ENCODE peak calls at places on chromosomes 16 and 17, in eight cellular contexts. One of them, this sample, is unnamed.

GRCh38 chr17:78396436-78397335 is 18.2 kb downstream of the PGS1 start:
- DNase-seq in ovary: no peak
- DNase-seq in body of pancreas: peak; percentile 81
- DNase-seq in pancreas: peak; percentile 74
- DNase-seq in heart left ventricle: peak; percentile 60
- DNase-seq in sigmoid colon: no peak
- DNase-seq in IMR-90: no peak
- DNase-seq in stomach: peak; percentile 64
- DNase-seq in this sample: no peak

GRCh38 chr16:27695161-27695560 is 145.2 kb downstream of the KATNIP start:
- DNase-seq in ovary: no peak
- DNase-seq in body of pancreas: no peak
- DNase-seq in pancreas: no peak
- DNase-seq in heart left ventricle: no peak
- DNase-seq in sigmoid colon: no peak
- DNase-seq in IMR-90: no peak
- DNase-seq in stomach: no peak
- DNase-seq in this sample: no peak

GRCh38 chr17:41915566-41915965 is 3.2 kb downstream of the ACLY start:
- DNase-seq in ovary: no peak
- DNase-seq in body of pancreas: no peak
- DNase-seq in pancreas: no peak
- DNase-seq in heart left ventricle: no peak
- DNase-seq in sigmoid colon: no peak
- DNase-seq in IMR-90: no peak
- DNase-seq in stomach: no peak
- DNase-seq in this sample: no peak

GRCh38 chr16:27429981-27430441 is 28.0 kb downstream of the IL21R start:
- DNase-seq in ovary: no peak
- DNase-seq in body of pancreas: no peak
- DNase-seq in pancreas: peak; percentile 39
- DNase-seq in heart left ventricle: peak; percentile 1
- DNase-seq in sigmoid colon: peak; percentile 41
- DNase-seq in IMR-90: no peak
- DNase-seq in stomach: peak; percentile 21
- DNase-seq in this sample: no peak

GRCh38 chr17:7241783-7242716 is at the start of gene GABARAP:
- DNase-seq in ovary: peak; percentile 97
- DNase-seq in body of pancreas: peak; percentile 95
- DNase-seq in pancreas: peak; percentile 91
- DNase-seq in heart left ventricle: peak; percentile 96
- DNase-seq in sigmoid colon: peak; percentile 97
- DNase-seq in IMR-90: peak; percentile 90
- DNase-seq in stomach: peak; percentile 96
- DNase-seq in this sample: peak; percentile 96

GRCh38 chr16:23597003-23597756 is 1.1 kb upstream of the NDUFAB1 start:
- DNase-seq in ovary: no peak
- DNase-seq in body of pancreas: no peak
- DNase-seq in pancreas: no peak
- DNase-seq in heart left ventricle: no peak
- DNase-seq in sigmoid colon: peak; percentile 29
- DNase-seq in IMR-90: no peak
- DNase-seq in stomach: no peak
- DNase-seq in this sample: peak; percentile 26

GRCh38 chr16:27480761-27481160 is 69.0 kb downstream of the GTF3C1 start:
- DNase-seq in ovary: no peak
- DNase-seq in body of pancreas: no peak
- DNase-seq in pancreas: peak; percentile 24
- DNase-seq in heart left ventricle: no peak
- DNase-seq in sigmoid colon: no peak
- DNase-seq in IMR-90: no peak
- DNase-seq in stomach: no peak
- DNase-seq in this sample: no peak

GRCh38 chr16:20409398-20410152 is at the start of gene ACSM5:
- DNase-seq in ovary: peak; percentile 24
- DNase-seq in body of pancreas: peak; percentile 68
- DNase-seq in pancreas: peak; percentile 63
- DNase-seq in heart left ventricle: peak; percentile 73
- DNase-seq in sigmoid colon: peak; percentile 86
- DNase-seq in IMR-90: no peak
- DNase-seq in stomach: peak; percentile 75
- DNase-seq in this sample: no peak

GRCh38 chr16:89921699-89922476 is 1.3 kb upstream of the TUBB3 start:
- DNase-seq in ovary: peak; percentile 67
- DNase-seq in body of pancreas: peak; percentile 74
- DNase-seq in pancreas: peak; percentile 78
- DNase-seq in heart left ventricle: peak; percentile 88
- DNase-seq in sigmoid colon: peak; percentile 93
- DNase-seq in IMR-90: peak; percentile 94
- DNase-seq in stomach: peak; percentile 58
- DNase-seq in this sample: peak; percentile 99

GRCh38 chr17:5588584-5588983 is 4.3 kb upstream of the NLRP1 start:
- DNase-seq in ovary: no peak
- DNase-seq in body of pancreas: no peak
- DNase-seq in pancreas: no peak
- DNase-seq in heart left ventricle: no peak
- DNase-seq in sigmoid colon: no peak
- DNase-seq in IMR-90: no peak
- DNase-seq in stomach: no peak
- DNase-seq in this sample: no peak

GRCh38 chr17:7186241-7186640 is 7.1 kb upstream of the ASGR1 start:
- DNase-seq in ovary: no peak
- DNase-seq in body of pancreas: no peak
- DNase-seq in pancreas: peak; percentile 12
- DNase-seq in heart left ventricle: no peak
- DNase-seq in sigmoid colon: no peak
- DNase-seq in IMR-90: no peak
- DNase-seq in stomach: no peak
- DNase-seq in this sample: peak; percentile 34

GRCh38 chr16:67428146-67428731 is 2.7 kb upstream of the HSD11B2 start:
- DNase-seq in ovary: peak; percentile 87
- DNase-seq in body of pancreas: peak; percentile 84
- DNase-seq in pancreas: peak; percentile 86
- DNase-seq in heart left ventricle: peak; percentile 65
- DNase-seq in sigmoid colon: peak; percentile 87
- DNase-seq in IMR-90: peak; percentile 47
- DNase-seq in stomach: peak; percentile 85
- DNase-seq in this sample: peak; percentile 78

GRCh38 chr17:58284613-58285421 is 4.1 kb upstream of the MPO start:
- DNase-seq in ovary: no peak
- DNase-seq in body of pancreas: no peak
- DNase-seq in pancreas: no peak
- DNase-seq in heart left ventricle: no peak
- DNase-seq in sigmoid colon: peak; percentile 26
- DNase-seq in IMR-90: no peak
- DNase-seq in stomach: no peak
- DNase-seq in this sample: no peak

GRCh38 chr16:85019659-85020245 is 7.8 kb upstream of the KIAA0513 start:
- DNase-seq in ovary: no peak
- DNase-seq in body of pancreas: peak; percentile 77
- DNase-seq in pancreas: no peak
- DNase-seq in heart left ventricle: no peak
- DNase-seq in sigmoid colon: peak; percentile 78
- DNase-seq in IMR-90: no peak
- DNase-seq in stomach: peak; percentile 90
- DNase-seq in this sample: peak; percentile 38

GRCh38 chr16:81198635-81199034 is 39.9 kb upstream of the BCO1 start:
- DNase-seq in ovary: no peak
- DNase-seq in body of pancreas: no peak
- DNase-seq in pancreas: no peak
- DNase-seq in heart left ventricle: no peak
- DNase-seq in sigmoid colon: no peak
- DNase-seq in IMR-90: no peak
- DNase-seq in stomach: no peak
- DNase-seq in this sample: peak; percentile 27

GRCh38 chr16:28901862-28902261 is 23.2 kb downstream of the RABEP2 start:
- DNase-seq in ovary: no peak
- DNase-seq in body of pancreas: no peak
- DNase-seq in pancreas: no peak
- DNase-seq in heart left ventricle: no peak
- DNase-seq in sigmoid colon: no peak
- DNase-seq in IMR-90: no peak
- DNase-seq in stomach: no peak
- DNase-seq in this sample: no peak

GRCh38 chr17:81701288-81702071 is 1.7 kb upstream of the MRPL12 start:
- DNase-seq in ovary: no peak
- DNase-seq in body of pancreas: no peak
- DNase-seq in pancreas: no peak
- DNase-seq in heart left ventricle: no peak
- DNase-seq in sigmoid colon: no peak
- DNase-seq in IMR-90: no peak
- DNase-seq in stomach: no peak
- DNase-seq in this sample: peak; percentile 56

GRCh38 chr17:44932096-44932495 is 15.5 kb downstream of the KIF18B start:
- DNase-seq in ovary: no peak
- DNase-seq in body of pancreas: no peak
- DNase-seq in pancreas: peak; percentile 39
- DNase-seq in heart left ventricle: no peak
- DNase-seq in sigmoid colon: peak; percentile 54
- DNase-seq in IMR-90: no peak
- DNase-seq in stomach: no peak
- DNase-seq in this sample: no peak

GRCh38 chr17:15475620-15476354 is 8.4 kb upstream of the CDRT4 start:
- DNase-seq in ovary: no peak
- DNase-seq in body of pancreas: no peak
- DNase-seq in pancreas: no peak
- DNase-seq in heart left ventricle: no peak
- DNase-seq in sigmoid colon: peak; percentile 63
- DNase-seq in IMR-90: peak; percentile 62
- DNase-seq in stomach: no peak
- DNase-seq in this sample: peak; percentile 84

GRCh38 chr17:67137026-67137370 is 92.6 kb downstream of the CACNG1 start:
- DNase-seq in ovary: no peak
- DNase-seq in body of pancreas: no peak
- DNase-seq in pancreas: no peak
- DNase-seq in heart left ventricle: no peak
- DNase-seq in sigmoid colon: no peak
- DNase-seq in IMR-90: peak; percentile 61
- DNase-seq in stomach: no peak
- DNase-seq in this sample: peak; percentile 33

GRCh38 chr17:17750881-17751280 is 69.6 kb downstream of the RAI1 start:
- DNase-seq in ovary: no peak
- DNase-seq in body of pancreas: peak; percentile 41
- DNase-seq in pancreas: no peak
- DNase-seq in heart left ventricle: no peak
- DNase-seq in sigmoid colon: no peak
- DNase-seq in IMR-90: no peak
- DNase-seq in stomach: no peak
- DNase-seq in this sample: no peak
- H3K27ac ChIP-seq in ovary: no peak overlapping the region
- H3K27ac ChIP-seq in body of pancreas: peak overlapping the region; percentile 79
- H3K27ac ChIP-seq in pancreas: peak overlapping the region; percentile 72
- H3K27ac ChIP-seq in heart left ventricle: peak overlapping the region; percentile 72
- H3K27ac ChIP-seq in sigmoid colon: peak overlapping the region; percentile 88
- H3K27ac ChIP-seq in IMR-90: no peak overlapping the region
- H3K27ac ChIP-seq in stomach: peak overlapping the region; percentile 91
- H3K27ac ChIP-seq in this sample: no peak overlapping the region

GRCh38 chr16:49958474-49958873 is 66.6 kb upstream of the CNEP1R1 start:
- DNase-seq in ovary: no peak
- DNase-seq in body of pancreas: no peak
- DNase-seq in pancreas: no peak
- DNase-seq in heart left ventricle: no peak
- DNase-seq in sigmoid colon: no peak
- DNase-seq in IMR-90: no peak
- DNase-seq in stomach: no peak
- DNase-seq in this sample: no peak

GRCh38 chr16:49956915-49957314 is 68.1 kb upstream of the CNEP1R1 start:
- DNase-seq in ovary: no peak
- DNase-seq in body of pancreas: no peak
- DNase-seq in pancreas: no peak
- DNase-seq in heart left ventricle: no peak
- DNase-seq in sigmoid colon: no peak
- DNase-seq in IMR-90: no peak
- DNase-seq in stomach: no peak
- DNase-seq in this sample: no peak

GRCh38 chr16:49959552-49960277 is 65.3 kb upstream of the CNEP1R1 start:
- DNase-seq in ovary: no peak
- DNase-seq in body of pancreas: no peak
- DNase-seq in pancreas: no peak
- DNase-seq in heart left ventricle: no peak
- DNase-seq in sigmoid colon: no peak
- DNase-seq in IMR-90: no peak
- DNase-seq in stomach: no peak
- DNase-seq in this sample: no peak

GRCh38 chr16:49964316-49964715 is 60.7 kb upstream of the CNEP1R1 start:
- DNase-seq in ovary: no peak
- DNase-seq in body of pancreas: no peak
- DNase-seq in pancreas: no peak
- DNase-seq in heart left ventricle: no peak
- DNase-seq in sigmoid colon: no peak
- DNase-seq in IMR-90: no peak
- DNase-seq in stomach: no peak
- DNase-seq in this sample: no peak

GRCh38 chr16:49961087-49961486 is 63.9 kb upstream of the CNEP1R1 start:
- DNase-seq in ovary: no peak
- DNase-seq in body of pancreas: no peak
- DNase-seq in pancreas: no peak
- DNase-seq in heart left ventricle: no peak
- DNase-seq in sigmoid colon: no peak
- DNase-seq in IMR-90: peak; percentile 3
- DNase-seq in stomach: no peak
- DNase-seq in this sample: peak; percentile 42
- H3K27ac ChIP-seq in ovary: no peak overlapping the region
- H3K27ac ChIP-seq in body of pancreas: no peak overlapping the region
- H3K27ac ChIP-seq in pancreas: no peak overlapping the region
- H3K27ac ChIP-seq in heart left ventricle: no peak overlapping the region
- H3K27ac ChIP-seq in sigmoid colon: peak overlapping the region; percentile 5
- H3K27ac ChIP-seq in IMR-90: no peak overlapping the region
- H3K27ac ChIP-seq in stomach: no peak overlapping the region
- H3K27ac ChIP-seq in this sample: no peak overlapping the region

GRCh38 chr16:13902677-13903076 is 17.3 kb upstream of the ERCC4 start:
- DNase-seq in ovary: no peak
- DNase-seq in body of pancreas: no peak
- DNase-seq in pancreas: no peak
- DNase-seq in heart left ventricle: no peak
- DNase-seq in sigmoid colon: no peak
- DNase-seq in IMR-90: peak; percentile 58
- DNase-seq in stomach: no peak
- DNase-seq in this sample: no peak
- H3K27ac ChIP-seq in ovary: peak overlapping the region; percentile 24
- H3K27ac ChIP-seq in body of pancreas: peak overlapping the region; percentile 15
- H3K27ac ChIP-seq in pancreas: peak overlapping the region; percentile 6
- H3K27ac ChIP-seq in heart left ventricle: no peak overlapping the region
- H3K27ac ChIP-seq in sigmoid colon: no peak overlapping the region
- H3K27ac ChIP-seq in IMR-90: no peak overlapping the region
- H3K27ac ChIP-seq in stomach: no peak overlapping the region
- H3K27ac ChIP-seq in this sample: no peak overlapping the region

GRCh38 chr17:48842746-48843145 is 11.9 kb downstream of the CALCOCO2 start:
- DNase-seq in ovary: no peak
- DNase-seq in body of pancreas: no peak
- DNase-seq in pancreas: no peak
- DNase-seq in heart left ventricle: no peak
- DNase-seq in sigmoid colon: no peak
- DNase-seq in IMR-90: peak; percentile 20
- DNase-seq in stomach: no peak
- DNase-seq in this sample: no peak

GRCh38 chr17:48841395-48841831 is 10.6 kb downstream of the CALCOCO2 start:
- DNase-seq in ovary: no peak
- DNase-seq in body of pancreas: peak; percentile 57
- DNase-seq in pancreas: no peak
- DNase-seq in heart left ventricle: peak; percentile 55
- DNase-seq in sigmoid colon: no peak
- DNase-seq in IMR-90: peak; percentile 76
- DNase-seq in stomach: no peak
- DNase-seq in this sample: peak; percentile 87

GRCh38 chr17:48840441-48840840 is 9.6 kb downstream of the CALCOCO2 start:
- DNase-seq in ovary: no peak
- DNase-seq in body of pancreas: no peak
- DNase-seq in pancreas: no peak
- DNase-seq in heart left ventricle: no peak
- DNase-seq in sigmoid colon: no peak
- DNase-seq in IMR-90: no peak
- DNase-seq in stomach: no peak
- DNase-seq in this sample: peak; percentile 46

GRCh38 chr17:48843172-48843900 is 12.5 kb downstream of the CALCOCO2 start:
- DNase-seq in ovary: no peak
- DNase-seq in body of pancreas: no peak
- DNase-seq in pancreas: no peak
- DNase-seq in heart left ventricle: no peak
- DNase-seq in sigmoid colon: no peak
- DNase-seq in IMR-90: peak; percentile 60
- DNase-seq in stomach: no peak
- DNase-seq in this sample: peak; percentile 42
- H3K27ac ChIP-seq in ovary: no peak overlapping the region
- H3K27ac ChIP-seq in body of pancreas: no peak overlapping the region
- H3K27ac ChIP-seq in pancreas: no peak overlapping the region
- H3K27ac ChIP-seq in heart left ventricle: peak overlapping the region; percentile 92
- H3K27ac ChIP-seq in sigmoid colon: peak overlapping the region; percentile 80
- H3K27ac ChIP-seq in IMR-90: no peak overlapping the region
- H3K27ac ChIP-seq in stomach: peak overlapping the region; percentile 89
- H3K27ac ChIP-seq in this sample: peak overlapping the region; percentile 18